ENCODE peak calls at places on chromosomes 3 and 15, in six cellular contexts. V, O, S, R, L and N are unnamed samples.

GRCh38 chr3:18422972-18423371 is 2.2 kb downstream of the SATB1 start:
- DNase-seq in O (no peak), R (no peak), L (no peak), S (no peak), V (no peak), N (no peak)

GRCh38 chr3:141184430-141184829 is 47.2 kb upstream of the PXYLP1 start:
- DNase-seq in V (no peak), R (no peak), S (no peak), L (no peak), O (no peak), N (no peak)

GRCh38 chr15:39579487-39580116 is 1.3 kb upstream of the THBS1 start:
- DNase-seq in R (peak; percentile 92), O (no peak), V (peak; percentile 71), L (no peak), S (peak; percentile 90), N (peak; percentile 80)

GRCh38 chr15:81942655-81943054 is 103.2 kb downstream of the MEX3B start:
- DNase-seq in S (no peak), O (no peak), R (no peak), L (no peak), V (no peak), N (no peak)

GRCh38 chr3:57737840-57738239 is 18.3 kb upstream of the SLMAP start:
- DNase-seq in S (no peak), O (no peak), R (no peak), L (no peak), V (no peak), N (no peak)

GRCh38 chr15:47720555-47720954 is 3.2 kb downstream of the SEMA6D start:
- DNase-seq in S (no peak), R (no peak), V (no peak), O (no peak), L (no peak), N (no peak)

GRCh38 chr15:39253552-39253951 is 327.3 kb upstream of the THBS1 start:
- DNase-seq in S (no peak), O (no peak), R (no peak), L (no peak), V (no peak), N (no peak)

GRCh38 chr15:70703483-70703882 is 59.9 kb downstream of the UACA start:
- DNase-seq in R (no peak), O (no peak), L (no peak), S (peak; percentile 48), V (no peak), N (no peak)

GRCh38 chr3:25429960-25430941 is 2.2 kb downstream of the RARB start:
- DNase-seq in S (no peak), O (no peak), V (no peak), L (no peak), R (no peak), N (no peak)

GRCh38 chr3:15319575-15319974 is 12.8 kb downstream of the SH3BP5 start:
- DNase-seq in O (no peak), R (no peak), L (no peak), S (peak; percentile 15), V (peak; percentile 67), N (no peak)

GRCh38 chr3:183227586-183227985 is 25.5 kb upstream of the B3GNT5 start:
- DNase-seq in V (no peak), R (no peak), O (no peak), S (no peak), L (no peak), N (no peak)

GRCh38 chr15:66563566-66564110 is 2.2 kb downstream of the LCTL start:
- DNase-seq in R (no peak), S (no peak), O (no peak), L (no peak), V (no peak), N (no peak)

GRCh38 chr3:198081421-198081844 is 121.4 kb downstream of the LMLN start:
- DNase-seq in O (peak; percentile 22), R (no peak), S (no peak), L (no peak), V (no peak), N (peak; percentile 29)

GRCh38 chr15:70094690-70095311 is 2.9 kb downstream of the TLE3 start:
- DNase-seq in V (no peak), R (peak; percentile 23), O (no peak), L (no peak), S (no peak), N (no peak)

GRCh38 chr15:65835452-65835851 is 33.8 kb upstream of the RAB11A start:
- DNase-seq in L (no peak), R (no peak), O (no peak), S (no peak), V (no peak), N (no peak)

GRCh38 chr3:187945374-187945773 is 200.1 kb upstream of the BCL6 start:
- DNase-seq in S (no peak), V (no peak), O (no peak), L (no peak), R (no peak), N (no peak)

GRCh38 chr3:187949093-187949820 is 204.0 kb upstream of the BCL6 start:
- DNase-seq in S (no peak), R (no peak), L (no peak), V (no peak), O (no peak), N (no peak)

GRCh38 chr3:187946031-187946691 is 200.9 kb upstream of the BCL6 start:
- DNase-seq in O (no peak), S (peak; percentile 40), L (no peak), V (no peak), R (no peak), N (no peak)

GRCh38 chr3:187947927-187948682 is 202.8 kb upstream of the BCL6 start:
- DNase-seq in V (no peak), S (no peak), O (no peak), L (no peak), R (no peak), N (no peak)

DNA sequence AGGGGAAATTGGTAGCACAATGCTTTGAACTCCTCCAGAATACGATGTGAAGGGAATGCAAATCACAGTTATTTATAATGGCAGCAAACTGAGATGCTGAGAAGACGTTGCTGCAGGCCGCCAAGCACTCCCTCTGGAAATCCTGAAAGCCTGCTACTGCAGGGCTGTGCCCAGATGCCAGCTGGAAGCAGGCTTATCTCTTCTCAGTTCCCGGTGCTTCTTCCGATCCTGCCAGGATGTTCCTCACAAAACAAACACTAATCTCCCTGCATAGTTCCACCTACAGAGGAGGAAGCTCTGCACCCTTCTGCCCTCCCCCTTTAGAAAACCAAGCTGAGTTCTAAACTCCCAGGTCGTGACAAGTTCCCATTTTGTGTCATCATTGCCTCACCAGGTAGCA is 201.7 kb upstream of the BCL6 start:
- DNase-seq in L (no peak), V (no peak), O (no peak), R (no peak), S (no peak), N (no peak)
- H3K4me3 ChIP-seq in L (no peak overlapping the region), V (no peak overlapping the region), O (no peak overlapping the region), R (no peak overlapping the region), S (no peak overlapping the region), N (no peak overlapping the region)

GRCh38 chr3:43348852-43349574 is 62.7 kb downstream of the SNRK start:
- DNase-seq in R (no peak), V (no peak), O (no peak), L (no peak), S (no peak), N (no peak)
- H3K36me3 ChIP-seq in R (peaks cover 23% of the 10 kb centered on the region), V (peaks cover 60% of the 10 kb centered on the region), O (peaks cover 59% of the 10 kb centered on the region), L (peaks cover 2% of the 10 kb centered on the region), S (peaks cover 29% of the 10 kb centered on the region), N (peaks cover 3% of the 10 kb centered on the region)

GRCh38 chr3:133474251-133474801 is 74.5 kb downstream of the BFSP2 start:
- DNase-seq in V (no peak), S (no peak), R (no peak), O (no peak), L (no peak), N (no peak)
- H3K4me3 ChIP-seq in V (no peak overlapping the region), S (no peak overlapping the region), R (no peak overlapping the region), O (no peak overlapping the region), L (no peak overlapping the region), N (no peak overlapping the region)

DNA sequence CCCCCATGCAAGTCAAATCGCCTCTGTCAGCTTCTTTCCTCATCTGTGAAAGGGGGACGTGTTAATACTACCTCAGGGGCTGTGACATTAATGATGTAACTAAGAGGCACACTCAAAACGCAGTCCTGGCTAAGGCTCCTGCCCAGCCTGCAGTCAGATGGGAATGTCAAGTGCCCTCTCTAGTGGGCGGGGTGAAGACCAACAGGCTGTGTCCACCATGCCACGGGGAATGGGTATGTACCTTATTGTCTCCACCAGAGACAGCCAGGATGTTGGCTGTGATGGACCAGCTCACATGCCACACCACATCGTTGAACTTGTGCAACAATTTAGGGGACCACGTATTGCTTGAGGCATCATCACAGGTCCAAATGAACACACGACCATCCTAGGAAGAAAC is 11.0 kb upstream of the GHRL start:
- DNase-seq in S (no peak), R (no peak), L (no peak), O (no peak), V (no peak), N (no peak)
- H3K36me3 ChIP-seq in S (peaks cover 86% of the 10 kb centered on the region), R (peaks cover 58% of the 10 kb centered on the region), L (peaks cover 15% of the 10 kb centered on the region), O (peaks cover 76% of the 10 kb centered on the region), V (peaks cover 98% of the 10 kb centered on the region), N (peaks cover 60% of the 10 kb centered on the region)

GRCh38 chr15:45116482-45117326 is 2.6 kb downstream of the DUOXA2 start:
- DNase-seq in L (no peak), S (no peak), R (peak; percentile 40), V (peak; percentile 44), O (no peak), N (peak; percentile 75)
- H3K4me3 ChIP-seq in L (no peak overlapping the region), S (no peak overlapping the region), R (no peak overlapping the region), V (peak overlapping the region; percentile 9), O (no peak overlapping the region), N (peak overlapping the region; percentile 14)

GRCh38 chr15:64110945-64111678 is 15.3 kb downstream of the SNX1 start:
- DNase-seq in R (no peak), V (no peak), O (no peak), L (no peak), S (no peak), N (no peak)

GRCh38 chr15:64112904-64113303 is 17.1 kb downstream of the SNX1 start:
- DNase-seq in L (no peak), V (no peak), R (no peak), S (peak; percentile 6), O (no peak), N (no peak)

GRCh38 chr15:64111679-64112050 is 15.9 kb downstream of the SNX1 start:
- DNase-seq in O (no peak), L (no peak), V (no peak), R (no peak), S (no peak), N (no peak)

GRCh38 chr15:64107337-64107736 is 11.6 kb downstream of the SNX1 start:
- DNase-seq in S (no peak), O (no peak), V (no peak), R (no peak), L (no peak), N (no peak)

GRCh38 chr15:64112077-64112772 is 16.4 kb downstream of the SNX1 start:
- DNase-seq in L (no peak), V (no peak), O (no peak), S (no peak), R (no peak), N (no peak)
- H3K36me3 ChIP-seq in L (peaks cover 51% of the 10 kb centered on the region), V (peaks cover 49% of the 10 kb centered on the region), O (peaks cover 48% of the 10 kb centered on the region), S (peaks cover 5% of the 10 kb centered on the region), R (peaks cover 24% of the 10 kb centered on the region), N (no peaks in the 10 kb centered on the region)

DNA sequence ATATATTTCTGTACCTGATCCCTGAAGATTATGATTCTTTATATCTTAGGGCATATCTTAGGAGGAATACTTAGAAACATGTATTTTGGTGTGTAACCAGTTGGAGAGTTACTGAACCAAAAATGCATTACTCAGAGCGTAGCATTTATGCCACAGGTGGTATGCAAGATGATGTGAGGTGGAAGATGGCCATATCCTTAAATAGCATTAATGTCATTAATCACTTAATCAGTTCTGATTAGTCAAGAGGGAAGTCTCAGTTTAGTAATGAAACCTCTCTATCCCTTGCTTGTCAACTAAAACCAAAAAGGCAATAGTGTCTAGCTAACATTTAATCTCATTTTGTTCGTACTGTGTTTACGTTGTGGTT is 130.5 kb upstream of the PHLDB2 start:
- DNase-seq in V (no peak), L (no peak), O (no peak), S (no peak), R (no peak), N (no peak)
- H3K4me3 ChIP-seq in V (no peak overlapping the region), L (no peak overlapping the region), O (no peak overlapping the region), S (no peak overlapping the region), R (no peak overlapping the region), N (no peak overlapping the region)